ENCODE peak calls at places on chromosomes 3 and 15, in seven cellular contexts. L is lung; F is nephron progenitor cell; X is effector CD4-positive, alpha-beta T cell; A is activated T-cell treated with anti-CD3 and anti-CD28 coated beads for 1 hour; C is activated naive CD4-positive, alpha-beta T cell; B is GM13976. Z is an unnamed sample.

GRCh38 chr3:178990293-178990692 is 81.3 kb downstream of the ZMAT3 start:
- DNase-seq in F (no peak), A (no peak), X (no peak), C (no peak), B (no peak), L (no peak), Z (no peak)

GRCh38 chr15:93378547-93378946 is 289.5 kb upstream of the RGMA start:
- DNase-seq in X (no peak), C (no peak), A (no peak), B (no peak), L (no peak), F (no peak), Z (no peak)

GRCh38 chr15:66043264-66043663 is 174.0 kb downstream of the RAB11A start:
- DNase-seq in A (no peak), F (no peak), X (no peak), L (no peak), C (no peak), B (no peak), Z (no peak)

GRCh38 chr3:171306631-171307030 is 153.6 kb downstream of the TNIK start:
- DNase-seq in A (no peak), C (no peak), L (peak; percentile 36), F (no peak), X (no peak), B (no peak), Z (peak; percentile 82)

GRCh38 chr3:16130066-16130465 is 44.4 kb upstream of the GALNT15 start:
- DNase-seq in A (no peak), B (no peak), F (no peak), X (no peak), C (no peak), L (no peak), Z (no peak)

GRCh38 chr3:36944641-36945270 is at the start of gene TRANK1:
- DNase-seq in F (no peak), X (peak; percentile 76), B (peak; percentile 80), L (peak; percentile 82), A (peak; percentile 61), C (peak; percentile 32), Z (peak; percentile 57)

GRCh38 chr3:152768478-152768877 is 66.5 kb upstream of the P2RY1 start:
- DNase-seq in F (no peak), B (no peak), L (no peak), X (no peak), A (no peak), C (no peak), Z (no peak)

GRCh38 chr3:64099316-64099715 is 76.0 kb upstream of the PSMD6 start:
- DNase-seq in L (no peak), B (no peak), A (no peak), F (no peak), C (no peak), X (no peak), Z (no peak)

GRCh38 chr3:152155654-152156053 is 113.1 kb upstream of the MBNL1 start:
- DNase-seq in L (no peak), B (no peak), A (no peak), C (no peak), F (no peak), X (no peak), Z (no peak)

GRCh38 chr3:150312018-150312657 is 96.0 kb upstream of the TSC22D2 start:
- DNase-seq in A (no peak), L (peak; percentile 45), C (no peak), X (no peak), F (no peak), B (no peak), Z (no peak)

GRCh38 chr15:82890338-82891024 is 62.0 kb downstream of the HOMER2 start:
- DNase-seq in F (no peak), C (no peak), X (no peak), B (no peak), A (no peak), L (no peak), Z (no peak)

GRCh38 chr3:169659096-169659521 is 4.4 kb downstream of the MECOM start:
- DNase-seq in B (no peak), A (no peak), X (no peak), C (no peak), F (peak; percentile 39), L (no peak), Z (no peak)

GRCh38 chr15:62850791-62851291 is 191.7 kb upstream of the TPM1 start:
- DNase-seq in A (no peak), L (no peak), X (no peak), B (no peak), C (no peak), F (peak; percentile 20), Z (no peak)

GRCh38 chr3:196210673-196211556 is at the start of gene ZDHHC19:
- DNase-seq in C (no peak), B (no peak), X (no peak), A (no peak), L (no peak), F (no peak), Z (no peak)

GRCh38 chr15:101091080-101092017 is 160.5 kb downstream of the CHSY1 start:
- DNase-seq in A (no peak), F (peak; percentile 36), C (no peak), B (no peak), L (peak; percentile 35), X (no peak), Z (peak; percentile 28)

GRCh38 chr3:115071611-115072010 is 75.5 kb downstream of the ZBTB20 start:
- DNase-seq in C (no peak), X (no peak), A (no peak), B (no peak), F (no peak), L (no peak), Z (peak; percentile 89)

GRCh38 chr3:49260711-49261357 is 16.2 kb downstream of the C3orf62 start:
- DNase-seq in L (no peak), B (no peak), A (no peak), F (no peak), X (no peak), C (no peak), Z (no peak)

GRCh38 chr3:107045791-107046190 is 331.4 kb upstream of the CCDC54 start:
- DNase-seq in B (no peak), X (no peak), L (no peak), A (no peak), F (no peak), C (no peak), Z (no peak)

GRCh38 chr3:136639069-136639468 is 113.1 kb downstream of the STAG1 start:
- DNase-seq in B (no peak), A (no peak), C (no peak), X (no peak), L (no peak), F (no peak), Z (no peak)

GRCh38 chr3:186440850-186441249 is 78.8 kb upstream of the DGKG start:
- DNase-seq in L (no peak), X (no peak), C (no peak), A (no peak), B (no peak), F (no peak), Z (no peak)

GRCh38 chr3:190739726-190740230 is 122.7 kb downstream of the GMNC start:
- DNase-seq in A (no peak), L (no peak), C (no peak), B (no peak), X (no peak), F (no peak), Z (no peak)

GRCh38 chr3:38314112-38314766 is 32.1 kb downstream of the SLC22A14 start:
- DNase-seq in C (no peak), X (no peak), F (no peak), L (no peak), A (no peak), B (no peak), Z (no peak)

GRCh38 chr3:43094381-43094780 is 11.5 kb downstream of the POMGNT2 start:
- DNase-seq in F (no peak), L (no peak), A (no peak), B (no peak), C (no peak), X (no peak), Z (no peak)

GRCh38 chr3:66472313-66473134 is 28.3 kb downstream of the LRIG1 start:
- DNase-seq in X (peak; percentile 25), C (no peak), B (peak; percentile 65), A (no peak), L (no peak), F (no peak), Z (no peak)

GRCh38 chr3:174767853-174768382 is 91.2 kb upstream of the NAALADL2 start:
- DNase-seq in F (no peak), B (no peak), L (no peak), A (no peak), X (no peak), C (no peak), Z (no peak)